ENCODE peak calls at places on chromosome 20, in five cellular contexts. One of them, this sample, is unnamed.

GRCh38 chr20:63696311-63696627 is 183 bp upstream of the TNFRSF6B start:
- DNase-seq in colonic mucosa: peak
- DNase-seq in RWPE1: peak
- DNase-seq in fibroblast of lung: peak
- DNase-seq in astrocyte of the spinal cord: peak
- DNase-seq in this sample: no peak

GRCh38 chr20:16947346-16947943 is 199.3 kb downstream of the OTOR start:
- DNase-seq in colonic mucosa: no peak
- DNase-seq in fibroblast of lung: no peak
- DNase-seq in astrocyte of the spinal cord: no peak
- DNase-seq in RWPE1: no peak
- DNase-seq in this sample: no peak

GRCh38 chr20:60791823-60792222 is 460.2 kb upstream of the CDH4 start:
- DNase-seq in colonic mucosa: no peak
- DNase-seq in RWPE1: no peak
- DNase-seq in astrocyte of the spinal cord: no peak
- DNase-seq in fibroblast of lung: no peak
- DNase-seq in this sample: no peak

GRCh38 chr20:11810316-11811130 is 107.2 kb upstream of the BTBD3 start:
- DNase-seq in RWPE1: peak
- DNase-seq in fibroblast of lung: peak
- DNase-seq in astrocyte of the spinal cord: peak
- DNase-seq in colonic mucosa: no peak
- DNase-seq in this sample: no peak

GRCh38 chr20:25249198-25249931 is 1.5 kb downstream of the PYGB start:
- DNase-seq in colonic mucosa: peak
- DNase-seq in astrocyte of the spinal cord: peak
- DNase-seq in RWPE1: peak
- DNase-seq in fibroblast of lung: peak
- DNase-seq in this sample: no peak

GRCh38 chr20:37945034-37945660 is 42.2 kb downstream of the VSTM2L start:
- DNase-seq in RWPE1: no peak
- DNase-seq in colonic mucosa: peak
- DNase-seq in astrocyte of the spinal cord: no peak
- DNase-seq in fibroblast of lung: no peak
- DNase-seq in this sample: no peak

GRCh38 chr20:10861619-10862018 is 187.8 kb upstream of the JAG1 start:
- DNase-seq in fibroblast of lung: no peak
- DNase-seq in astrocyte of the spinal cord: peak
- DNase-seq in RWPE1: peak
- DNase-seq in colonic mucosa: peak
- DNase-seq in this sample: no peak

GRCh38 chr20:32546918-32547752 is 38.0 kb downstream of the NOL4L start:
- DNase-seq in fibroblast of lung: no peak
- DNase-seq in colonic mucosa: no peak
- DNase-seq in RWPE1: no peak
- DNase-seq in astrocyte of the spinal cord: no peak
- DNase-seq in this sample: no peak

GRCh38 chr20:25018425-25018824 is 25.9 kb upstream of the APMAP start:
- DNase-seq in RWPE1: no peak
- DNase-seq in astrocyte of the spinal cord: no peak
- DNase-seq in fibroblast of lung: no peak
- DNase-seq in colonic mucosa: no peak
- DNase-seq in this sample: no peak

GRCh38 chr20:62918830-62919229 is 7.5 kb downstream of the DIDO1 start:
- DNase-seq in RWPE1: no peak
- DNase-seq in fibroblast of lung: no peak
- DNase-seq in colonic mucosa: no peak
- DNase-seq in astrocyte of the spinal cord: no peak
- DNase-seq in this sample: no peak

GRCh38 chr20:51452734-51453133 is 89.8 kb downstream of the NFATC2 start:
- DNase-seq in astrocyte of the spinal cord: no peak
- DNase-seq in colonic mucosa: no peak
- DNase-seq in fibroblast of lung: no peak
- DNase-seq in RWPE1: no peak
- DNase-seq in this sample: no peak

GRCh38 chr20:59735486-59735885 is 131.1 kb downstream of the PHACTR3 start:
- DNase-seq in astrocyte of the spinal cord: no peak
- DNase-seq in fibroblast of lung: no peak
- DNase-seq in RWPE1: no peak
- DNase-seq in colonic mucosa: no peak
- DNase-seq in this sample: no peak

GRCh38 chr20:25699914-25700313 is 3.3 kb upstream of the ZNF337 start:
- DNase-seq in RWPE1: no peak
- DNase-seq in astrocyte of the spinal cord: peak
- DNase-seq in fibroblast of lung: no peak
- DNase-seq in colonic mucosa: no peak
- DNase-seq in this sample: no peak

GRCh38 chr20:17761612-17762011 is 61.8 kb downstream of the BANF2 start:
- DNase-seq in fibroblast of lung: no peak
- DNase-seq in astrocyte of the spinal cord: no peak
- DNase-seq in colonic mucosa: no peak
- DNase-seq in RWPE1: peak
- DNase-seq in this sample: no peak

GRCh38 chr20:63520939-63521601 is 505 bp downstream of the PPDPF start:
- DNase-seq in fibroblast of lung: peak
- DNase-seq in astrocyte of the spinal cord: peak
- DNase-seq in RWPE1: peak
- DNase-seq in colonic mucosa: peak
- DNase-seq in this sample: peak

GRCh38 chr20:370977-371754 is 9.4 kb upstream of the TRIB3 start:
- DNase-seq in astrocyte of the spinal cord: no peak
- DNase-seq in fibroblast of lung: no peak
- DNase-seq in RWPE1: no peak
- DNase-seq in colonic mucosa: no peak
- DNase-seq in this sample: no peak

GRCh38 chr20:4449977-4450715 is 271.6 kb upstream of the PRND start:
- DNase-seq in colonic mucosa: no peak
- DNase-seq in astrocyte of the spinal cord: peak
- DNase-seq in RWPE1: no peak
- DNase-seq in fibroblast of lung: peak
- DNase-seq in this sample: no peak

GRCh38 chr20:4187147-4187546 is 171.8 kb upstream of the RNF24 start:
- DNase-seq in RWPE1: no peak
- DNase-seq in fibroblast of lung: no peak
- DNase-seq in colonic mucosa: no peak
- DNase-seq in astrocyte of the spinal cord: no peak
- DNase-seq in this sample: no peak

GRCh38 chr20:41407617-41408016 is 41.0 kb upstream of the EMILIN3 start:
- DNase-seq in fibroblast of lung: no peak
- DNase-seq in astrocyte of the spinal cord: no peak
- DNase-seq in colonic mucosa: no peak
- DNase-seq in RWPE1: no peak
- DNase-seq in this sample: no peak

GRCh38 chr20:52179331-52180166 is 12.0 kb downstream of the ZFP64 start:
- DNase-seq in fibroblast of lung: no peak
- DNase-seq in astrocyte of the spinal cord: no peak
- DNase-seq in RWPE1: no peak
- DNase-seq in colonic mucosa: no peak
- DNase-seq in this sample: no peak

GRCh38 chr20:4601630-4602296 is 119.9 kb upstream of the PRND start:
- DNase-seq in astrocyte of the spinal cord: peak
- DNase-seq in RWPE1: peak
- DNase-seq in fibroblast of lung: peak
- DNase-seq in colonic mucosa: no peak
- DNase-seq in this sample: no peak

GRCh38 chr20:38878798-38879197 is 47.4 kb upstream of the FAM83D start:
- DNase-seq in fibroblast of lung: peak
- DNase-seq in colonic mucosa: no peak
- DNase-seq in astrocyte of the spinal cord: peak
- DNase-seq in RWPE1: peak
- DNase-seq in this sample: no peak

GRCh38 chr20:63819224-63819917 is 11.7 kb downstream of the ZBTB46 start:
- DNase-seq in fibroblast of lung: peak
- DNase-seq in RWPE1: peak
- DNase-seq in colonic mucosa: no peak
- DNase-seq in astrocyte of the spinal cord: no peak
- DNase-seq in this sample: no peak

GRCh38 chr20:23115823-23116222 is 29.7 kb upstream of the CD93 start:
- DNase-seq in RWPE1: no peak
- DNase-seq in fibroblast of lung: peak
- DNase-seq in astrocyte of the spinal cord: no peak
- DNase-seq in colonic mucosa: no peak
- DNase-seq in this sample: no peak

GRCh38 chr20:44678990-44679611 is 27.6 kb upstream of the ADA start:
- DNase-seq in colonic mucosa: no peak
- DNase-seq in fibroblast of lung: no peak
- DNase-seq in astrocyte of the spinal cord: no peak
- DNase-seq in RWPE1: no peak
- DNase-seq in this sample: no peak

GRCh38 chr20:35739294-35740163 is 2.5 kb downstream of the RBM39 start:
- DNase-seq in colonic mucosa: no peak
- DNase-seq in astrocyte of the spinal cord: peak
- DNase-seq in RWPE1: no peak
- DNase-seq in fibroblast of lung: peak
- DNase-seq in this sample: no peak
- TF ChIP-seq CTCF in colonic mucosa: no peak
- TF ChIP-seq CTCF in astrocyte of the spinal cord: peak
- TF ChIP-seq CTCF in RWPE1: peak
- TF ChIP-seq CTCF in fibroblast of lung: no peak
- TF ChIP-seq CTCF in this sample: no peak

GRCh38 chr20:46520976-46521579 is 7.7 kb upstream of the ZNF334 start:
- DNase-seq in fibroblast of lung: peak
- DNase-seq in astrocyte of the spinal cord: peak
- DNase-seq in RWPE1: peak
- DNase-seq in colonic mucosa: peak
- DNase-seq in this sample: peak
- TF ChIP-seq CTCF in fibroblast of lung: peak
- TF ChIP-seq CTCF in astrocyte of the spinal cord: peak
- TF ChIP-seq CTCF in RWPE1: no peak
- TF ChIP-seq CTCF in colonic mucosa: peak
- TF ChIP-seq CTCF in this sample: peak

GRCh38 chr20:1449370-1449769 is 17.3 kb downstream of the NSFL1C start:
- DNase-seq in fibroblast of lung: no peak
- DNase-seq in RWPE1: no peak
- DNase-seq in colonic mucosa: no peak
- DNase-seq in astrocyte of the spinal cord: no peak
- DNase-seq in this sample: no peak

GRCh38 chr20:1448081-1448627 is 18.5 kb downstream of the NSFL1C start:
- DNase-seq in colonic mucosa: no peak
- DNase-seq in RWPE1: no peak
- DNase-seq in astrocyte of the spinal cord: no peak
- DNase-seq in fibroblast of lung: no peak
- DNase-seq in this sample: no peak

GRCh38 chr20:1443085-1443484 is 23.6 kb downstream of the NSFL1C start:
- DNase-seq in fibroblast of lung: no peak
- DNase-seq in RWPE1: no peak
- DNase-seq in astrocyte of the spinal cord: no peak
- DNase-seq in colonic mucosa: no peak
- DNase-seq in this sample: no peak

GRCh38 chr20:1442304-1442703 is 24.3 kb downstream of the NSFL1C start:
- DNase-seq in fibroblast of lung: no peak
- DNase-seq in astrocyte of the spinal cord: no peak
- DNase-seq in colonic mucosa: no peak
- DNase-seq in RWPE1: no peak
- DNase-seq in this sample: no peak

GRCh38 chr20:1446536-1446935 is 20.1 kb downstream of the NSFL1C start:
- DNase-seq in RWPE1: no peak
- DNase-seq in astrocyte of the spinal cord: no peak
- DNase-seq in fibroblast of lung: no peak
- DNase-seq in colonic mucosa: no peak
- DNase-seq in this sample: no peak
- TF ChIP-seq CTCF in RWPE1: no peak
- TF ChIP-seq CTCF in astrocyte of the spinal cord: no peak
- TF ChIP-seq CTCF in fibroblast of lung: no peak
- TF ChIP-seq CTCF in colonic mucosa: no peak
- TF ChIP-seq CTCF in this sample: no peak

GRCh38 chr20:47876348-47877056 is 91.2 kb upstream of the SULF2 start:
- DNase-seq in RWPE1: no peak
- DNase-seq in fibroblast of lung: no peak
- DNase-seq in astrocyte of the spinal cord: no peak
- DNase-seq in colonic mucosa: no peak
- DNase-seq in this sample: no peak

GRCh38 chr20:47883186-47883585 is 97.9 kb upstream of the SULF2 start:
- DNase-seq in colonic mucosa: no peak
- DNase-seq in RWPE1: no peak
- DNase-seq in astrocyte of the spinal cord: no peak
- DNase-seq in fibroblast of lung: no peak
- DNase-seq in this sample: no peak

GRCh38 chr20:47875302-47876025 is 90.2 kb upstream of the SULF2 start:
- DNase-seq in astrocyte of the spinal cord: no peak
- DNase-seq in colonic mucosa: no peak
- DNase-seq in RWPE1: no peak
- DNase-seq in fibroblast of lung: no peak
- DNase-seq in this sample: no peak

GRCh38 chr20:47879771-47880170 is 94.5 kb upstream of the SULF2 start:
- DNase-seq in astrocyte of the spinal cord: no peak
- DNase-seq in RWPE1: no peak
- DNase-seq in fibroblast of lung: no peak
- DNase-seq in colonic mucosa: no peak
- DNase-seq in this sample: no peak

GRCh38 chr20:47878601-47879004 is 93.3 kb upstream of the SULF2 start:
- DNase-seq in astrocyte of the spinal cord: no peak
- DNase-seq in colonic mucosa: no peak
- DNase-seq in fibroblast of lung: no peak
- DNase-seq in RWPE1: no peak
- DNase-seq in this sample: no peak
- TF ChIP-seq CTCF in astrocyte of the spinal cord: no peak
- TF ChIP-seq CTCF in colonic mucosa: no peak
- TF ChIP-seq CTCF in fibroblast of lung: no peak
- TF ChIP-seq CTCF in RWPE1: no peak
- TF ChIP-seq CTCF in this sample: no peak

GRCh38 chr20:2713285-2713684 is 20.7 kb downstream of the EBF4 start:
- DNase-seq in fibroblast of lung: no peak
- DNase-seq in astrocyte of the spinal cord: no peak
- DNase-seq in RWPE1: no peak
- DNase-seq in colonic mucosa: no peak
- DNase-seq in this sample: no peak
- TF ChIP-seq CTCF in fibroblast of lung: no peak
- TF ChIP-seq CTCF in astrocyte of the spinal cord: peak
- TF ChIP-seq CTCF in RWPE1: no peak
- TF ChIP-seq CTCF in colonic mucosa: no peak
- TF ChIP-seq CTCF in this sample: no peak